ENCODE peak calls at places on chromosomes 16 and 17, in six cellular contexts. K is astrocyte of the spinal cord, J is ovary, R is MM.1S, L is left ventricle myocardium inferior, W is mucosa of descending colon. X is an unnamed sample.

GRCh38 chr17:17467021-17467420 is 9.8 kb upstream of the MED9 start:
- DNase-seq in K (no peak), J (no peak), L (no peak), R (no peak), W (no peak), X (no peak)

GRCh38 chr16:16073884-16074781 is 124.7 kb downstream of the ABCC1 start:
- DNase-seq in R (no peak), L (no peak), W (no peak), J (no peak), K (peak; percentile 95), X (no peak)

GRCh38 chr16:74627506-74628220 is 20.7 kb upstream of the GLG1 start:
- DNase-seq in L (no peak), W (no peak), R (no peak), J (peak; percentile 34), K (peak; percentile 37), X (no peak)

GRCh38 chr16:11180489-11180888 is 75.5 kb downstream of the SOCS1 start:
- DNase-seq in R (no peak), J (no peak), W (no peak), K (no peak), L (no peak), X (no peak)

GRCh38 chr16:88569614-88569984 is 604 bp upstream of the ZC3H18 start:
- DNase-seq in R (peak; percentile 6), J (no peak), K (peak; percentile 1), L (peak; percentile 33), W (no peak), X (peak; percentile 29)

GRCh38 chr17:30468465-30468864 is 8.7 kb upstream of the GOSR1 start:
- DNase-seq in K (no peak), L (no peak), J (no peak), R (no peak), W (no peak), X (no peak)

GRCh38 chr17:56085576-56086267 is 67.6 kb upstream of the ANKFN1 start:
- DNase-seq in J (no peak), L (no peak), R (peak; percentile 10), W (no peak), K (peak; percentile 8), X (no peak)

GRCh38 chr17:65771704-65772103 is 210.3 kb upstream of the AXIN2 start:
- DNase-seq in W (no peak), J (no peak), K (no peak), L (no peak), R (no peak), X (no peak)

GRCh38 chr17:61360318-61360717 is 39.3 kb upstream of the TBX2 start:
- DNase-seq in J (no peak), R (no peak), K (no peak), W (no peak), L (no peak), X (no peak)

GRCh38 chr17:38815576-38816193 is 9.4 kb downstream of the CWC25 start:
- DNase-seq in W (no peak), K (peak; percentile 52), R (no peak), J (no peak), L (no peak), X (no peak)

GRCh38 chr16:77868478-77868877 is 80.1 kb downstream of the VAT1L start:
- DNase-seq in W (no peak), K (no peak), L (no peak), J (no peak), R (peak; percentile 80), X (no peak)

GRCh38 chr17:41835214-41835799 is 725 bp downstream of the NT5C3B start:
- DNase-seq in R (no peak), K (no peak), W (no peak), L (no peak), J (no peak), X (no peak)

GRCh38 chr17:31074772-31075538 is 19.8 kb upstream of the NF1 start:
- DNase-seq in L (no peak), J (no peak), R (no peak), W (no peak), K (peak; percentile 82), X (no peak)

GRCh38 chr16:81778861-81779539 is at the start of gene PLCG2:
- DNase-seq in K (no peak), L (peak; percentile 76), R (peak; percentile 66), J (peak; percentile 21), W (peak; percentile 92), X (peak; percentile 76)

GRCh38 chr17:59668816-59669215 is 38.4 kb downstream of the PTRH2 start:
- DNase-seq in J (no peak), R (no peak), W (no peak), K (peak; percentile 97), L (no peak), X (no peak)

GRCh38 chr17:72575542-72576233 is 454.9 kb downstream of the SOX9 start:
- DNase-seq in K (no peak), J (no peak), W (no peak), L (no peak), R (no peak), X (no peak)

GRCh38 chr17:68290955-68291835 is at the start of the genes ARSG and SLC16A6:
- DNase-seq in L (peak; percentile 36), K (peak; percentile 55), J (peak; percentile 57), W (peak; percentile 71), R (peak; percentile 87), X (peak; percentile 85)

GRCh38 chr16:81593481-81593880 is 148.9 kb downstream of the CMIP start:
- DNase-seq in W (no peak), J (no peak), K (no peak), L (no peak), R (no peak), X (no peak)

GRCh38 chr17:38789185-38789584 is 10.2 kb downstream of the PIP4K2B start:
- DNase-seq in J (no peak), R (no peak), K (no peak), W (no peak), L (no peak), X (no peak)

GRCh38 chr17:15453782-15454181 is 13.6 kb downstream of the CDRT4 start:
- DNase-seq in K (no peak), L (no peak), W (no peak), R (no peak), J (no peak), X (no peak)

GRCh38 chr16:51719376-51719775 is 568.3 kb upstream of the SALL1 start:
- DNase-seq in W (no peak), R (no peak), L (no peak), K (no peak), J (no peak), X (no peak)

GRCh38 chr16:52424591-52424990 is 122.4 kb downstream of the TOX3 start:
- DNase-seq in K (no peak), R (no peak), L (no peak), W (no peak), J (no peak), X (no peak)

GRCh38 chr17:1304962-1305361 is 25.5 kb downstream of the TRARG1 start:
- DNase-seq in W (no peak), K (no peak), L (no peak), R (no peak), J (no peak), X (no peak)

GRCh38 chr17:19370493-19370960 is 7.8 kb upstream of the MAPK7 start:
- DNase-seq in L (peak; percentile 71), J (peak; percentile 39), W (no peak), R (no peak), K (no peak), X (peak; percentile 68)

GRCh38 chr16:51952500-51952899 is 594.4 kb downstream of the TOX3 start:
- DNase-seq in W (no peak), L (no peak), R (no peak), J (no peak), K (no peak), X (no peak)

GRCh38 chr17:46874906-46875305 is 23.5 kb downstream of the WNT9B start:
- DNase-seq in R (no peak), W (no peak), J (no peak), K (no peak), L (no peak), X (no peak)

GRCh38 chr16:20910781-20911321 is 10.3 kb downstream of the LYRM1 start:
- DNase-seq in J (no peak), L (no peak), K (peak; percentile 96), W (no peak), R (no peak), X (no peak)
- TF ChIP-seq CTCF in J (no peak), L (no peak), K (no peak), W (no peak), R (no peak), X (no peak)

GRCh38 chr17:82358467-82359350 is at the start of gene TEX19:
- DNase-seq in W (no peak), J (no peak), L (no peak), R (peak; percentile 43), K (no peak), X (no peak)
- TF ChIP-seq CTCF in W (no peak), J (no peak), L (no peak), R (no peak), K (no peak), X (no peak)

DNA sequence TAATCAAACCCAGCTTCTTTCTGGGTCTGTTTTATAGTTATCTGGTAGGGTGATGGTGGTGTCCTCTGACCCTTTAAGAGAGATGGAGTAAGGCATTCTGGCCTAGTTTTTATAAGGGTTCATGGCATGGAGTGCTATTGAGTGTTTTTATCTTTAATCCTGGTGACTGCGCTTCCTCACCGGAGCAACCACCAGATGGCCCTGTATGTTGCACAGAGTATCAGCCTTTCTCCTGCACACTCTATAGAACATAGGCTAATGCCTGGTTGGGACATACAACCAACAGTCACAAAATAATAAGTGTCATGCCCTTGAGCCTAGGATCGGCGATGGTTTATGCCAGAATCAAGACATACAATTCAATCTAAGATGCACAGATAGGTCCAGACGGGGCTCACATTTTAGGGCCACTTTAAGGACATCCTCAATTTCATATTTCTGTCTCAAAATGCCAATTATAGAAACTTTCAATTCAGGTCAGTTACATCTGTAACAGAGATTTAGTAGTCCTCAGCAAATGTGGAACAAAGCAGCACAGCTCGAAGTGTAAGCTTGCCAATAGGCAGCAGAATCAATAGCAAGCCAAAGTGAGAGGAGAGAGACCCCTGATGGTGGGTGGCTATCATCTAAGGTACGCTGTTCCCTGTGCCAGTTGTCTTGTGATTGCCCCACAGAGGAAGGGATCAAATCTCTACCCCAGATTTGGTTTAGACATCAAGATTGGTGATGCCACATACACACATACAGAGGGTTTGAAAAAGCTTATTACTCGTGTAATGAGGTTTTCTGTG is 37.2 kb upstream of the HOXB9 start:
- DNase-seq in W (no peak), J (no peak), K (no peak), L (no peak), R (no peak), X (no peak)
- TF ChIP-seq CTCF in W (no peak), J (no peak), K (peak; percentile 34), L (no peak), R (no peak), X (no peak)

GRCh38 chr16:47695746-47696145 is 234.6 kb downstream of the PHKB start:
- DNase-seq in K (no peak), J (no peak), R (no peak), L (no peak), W (no peak), X (no peak)

GRCh38 chr16:47699090-47699489 is 238.0 kb downstream of the PHKB start:
- DNase-seq in R (no peak), K (no peak), L (no peak), W (no peak), J (no peak), X (no peak)

GRCh38 chr16:47697826-47698225 is 236.7 kb downstream of the PHKB start:
- DNase-seq in W (no peak), R (no peak), L (no peak), J (no peak), K (no peak), X (no peak)

DNA sequence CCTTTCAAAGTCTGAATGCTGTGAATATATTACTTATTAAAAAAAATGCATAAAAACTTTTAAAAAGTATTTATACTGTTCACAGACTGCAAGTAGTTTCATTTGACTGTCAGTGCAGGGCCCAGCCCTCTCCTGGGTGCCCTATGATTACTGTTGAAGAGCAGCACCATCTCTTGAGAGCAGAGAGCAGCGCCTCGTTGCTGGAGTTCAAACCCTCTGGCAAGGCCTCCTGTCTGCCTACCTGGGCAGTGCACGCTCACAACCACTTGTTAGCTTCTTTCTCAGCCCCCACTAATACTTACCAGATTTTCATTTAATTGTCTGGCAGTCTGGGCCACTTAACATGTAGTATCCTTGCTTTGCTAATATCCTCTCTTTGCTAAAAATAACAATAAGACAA is 233.4 kb downstream of the PHKB start:
- DNase-seq in L (no peak), K (no peak), R (no peak), J (no peak), W (no peak), X (no peak)
- TF ChIP-seq CTCF in L (no peak), K (no peak), R (no peak), J (no peak), W (no peak), X (no peak)

X was measured in psoas muscle.